ENCODE peak calls at places on chromosome 6, in six cellular contexts. D is CD4-positive, alpha-beta memory T cell; Y is epithelial cell of esophagus; B is MCF 10A; R is NCI-H1105 treated with DMSO at 0.1 percent for 48 hours; O is stimulated activated CD4-positive, alpha-beta T cell treated with anti-CD3 and anti-CD28 coated beads, Interleukin-2, amount 100 ng/mL, for 48 hours. H is an unnamed sample.

GRCh38 chr6:119148825-119149525 is 70.5 kb upstream of the FAM184A start:
- DNase-seq in D (no peak), Y (no peak), B (no peak), R (no peak), O (no peak), H (no peak)

GRCh38 chr6:146948790-146949342 is 255.4 kb upstream of the STXBP5 start:
- DNase-seq in D (no peak), Y (no peak), B (no peak), R (no peak), O (no peak), H (no peak)

GRCh38 chr6:157773248-157773773 is 49.7 kb upstream of the SNX9 start:
- DNase-seq in D (no peak), Y (no peak), B (no peak), R (no peak), O (no peak), H (no peak)

GRCh38 chr6:87312860-87313259 is 9.5 kb upstream of the SMIM8 start:
- DNase-seq in D (no peak), Y (no peak), B (no peak), R (no peak), O (no peak), H (no peak)

GRCh38 chr6:45741437-45742166 is 274.1 kb downstream of the CLIC5 start:
- DNase-seq in D (no peak), Y (no peak), B (no peak), R (no peak), O (no peak), H (no peak)

GRCh38 chr6:88349511-88349910 is 183.4 kb upstream of the CNR1 start:
- DNase-seq in D (no peak), Y (peak; percentile 21), B (peak; percentile 42), R (no peak), O (no peak), H (no peak)

GRCh38 chr6:41713161-41713649 is 22.2 kb downstream of the TFEB start:
- DNase-seq in D (no peak), Y (peak; percentile 88), B (peak; percentile 94), R (no peak), O (no peak), H (no peak)

GRCh38 chr6:7087491-7087979 is 20.2 kb upstream of the RREB1 start:
- DNase-seq in D (no peak), Y (no peak), B (no peak), R (no peak), O (no peak), H (no peak)

GRCh38 chr6:36649086-36649485 is 29.4 kb upstream of the CDKN1A start:
- DNase-seq in D (no peak), Y (no peak), B (no peak), R (no peak), O (no peak), H (no peak)

GRCh38 chr6:123668965-123669591 is 32.3 kb upstream of the TRDN start:
- DNase-seq in D (no peak), Y (no peak), B (no peak), R (no peak), O (no peak), H (no peak)

GRCh38 chr6:71533939-71534379 is 245.3 kb downstream of the OGFRL1 start:
- DNase-seq in D (no peak), Y (peak; percentile 33), B (peak; percentile 42), R (peak; percentile 44), O (no peak), H (no peak)

GRCh38 chr6:42694586-42694985 is 27.8 kb downstream of the PRPH2 start:
- DNase-seq in D (no peak), Y (peak; percentile 71), B (no peak), R (no peak), O (no peak), H (no peak)

GRCh38 chr6:7991992-7992815 is 72.0 kb downstream of the BLOC1S5 start:
- DNase-seq in D (no peak), Y (peak; percentile 65), B (peak; percentile 52), R (peak; percentile 6), O (no peak), H (no peak)

GRCh38 chr6:21679761-21680265 is 86.3 kb downstream of the SOX4 start:
- DNase-seq in D (no peak), Y (peak; percentile 70), B (peak; percentile 64), R (no peak), O (no peak), H (no peak)

GRCh38 chr6:168100011-168100802 is 21.2 kb upstream of the FRMD1 start:
- DNase-seq in D (no peak), Y (no peak), B (no peak), R (no peak), O (no peak), H (no peak)

GRCh38 chr6:79421707-79422484 is 115.3 kb downstream of the LCA5 start:
- DNase-seq in D (no peak), Y (peak; percentile 92), B (peak; percentile 95), R (peak; percentile 93), O (no peak), H (no peak)